ENCODE peak calls at places on chromosomes 3 and 15, in eight cellular contexts. Q is NCI-H460; H is cardiac septum; F is NCI-H1105; K is GM13976; I is NCI-H774; X is stimulated activated CD4-positive, alpha-beta T cell treated with anti-CD3 and anti-CD28 coated beads, Interleukin-12 subunit alpha, Interleukin-12 subunit beta, amount 100 ng/mL, for 48 hours; V is GM19239. J is an unnamed sample.
A peak's percentile ranks its signal among the peaks of the same experiment; 100 is the strongest.

GRCh38 chr3:13077431-13078157 is 4.4 kb upstream of the IQSEC1 start:
- DNase-seq in Q (no peak), H (no peak), F (peak; percentile 49), K (no peak), I (peak; percentile 51), X (no peak), V (no peak), J (peak; percentile 31)

GRCh38 chr3:106534206-106534605 is 665.4 kb upstream of the CBLB start:
- DNase-seq in Q (no peak), H (no peak), F (no peak), K (no peak), I (no peak), X (peak; percentile 42), V (no peak), J (no peak)

GRCh38 chr15:80832676-80833075 is 53.5 kb downstream of the CEMIP start:
- DNase-seq in Q (no peak), H (no peak), F (no peak), K (no peak), I (no peak), X (no peak), V (no peak), J (no peak)

GRCh38 chr3:157460253-157460652 is 23.6 kb downstream of the PTX3 start:
- DNase-seq in Q (no peak), H (no peak), F (no peak), K (no peak), I (no peak), X (no peak), V (no peak), J (no peak)

GRCh38 chr3:31377045-31377642 is 155.6 kb upstream of the STT3B start:
- DNase-seq in Q (no peak), H (no peak), F (no peak), K (no peak), I (no peak), X (peak; percentile 12), V (no peak), J (no peak)

GRCh38 chr15:96358006-96358794 is 27.7 kb downstream of the NR2F2 start:
- DNase-seq in Q (no peak), H (peak; percentile 71), F (no peak), K (no peak), I (no peak), X (no peak), V (no peak), J (no peak)

GRCh38 chr3:197356275-197356674 is 57.9 kb upstream of the DLG1 start:
- DNase-seq in Q (no peak), H (no peak), F (no peak), K (no peak), I (no peak), X (no peak), V (no peak), J (no peak)

GRCh38 chr3:141412936-141413354 is 44.6 kb downstream of the ZBTB38 start:
- DNase-seq in Q (no peak), H (peak; percentile 90), F (no peak), K (no peak), I (peak; percentile 55), X (no peak), V (no peak), J (peak; percentile 95)

GRCh38 chr3:105938101-105938500 is 69.3 kb upstream of the CBLB start:
- DNase-seq in Q (no peak), H (no peak), F (no peak), K (no peak), I (no peak), X (no peak), V (no peak), J (no peak)

GRCh38 chr3:16844222-16844621 is 40.5 kb upstream of the PLCL2 start:
- DNase-seq in Q (no peak), H (no peak), F (no peak), K (no peak), I (no peak), X (no peak), V (no peak), J (no peak)

GRCh38 chr3:132315851-132316250 is 1.4 kb upstream of the ACP3 start:
- DNase-seq in Q (no peak), H (no peak), F (no peak), K (no peak), I (no peak), X (no peak), V (no peak), J (no peak)

GRCh38 chr15:79025201-79025600 is 65.4 kb downstream of the RASGRF1 start:
- DNase-seq in Q (no peak), H (no peak), F (no peak), K (no peak), I (no peak), X (no peak), V (no peak), J (no peak)

GRCh38 chr15:35519536-35520149 is 26.3 kb downstream of the DPH6 start:
- DNase-seq in Q (peak; percentile 50), H (no peak), F (peak; percentile 23), K (peak; percentile 13), I (peak; percentile 30), X (no peak), V (no peak), J (no peak)

GRCh38 chr3:148083501-148084267 is 614.0 kb upstream of the AGTR1 start:
- DNase-seq in Q (no peak), H (no peak), F (no peak), K (no peak), I (no peak), X (no peak), V (no peak), J (no peak)

GRCh38 chr15:64642875-64643274 is 132.5 kb downstream of the RBPMS2 start:
- DNase-seq in Q (no peak), H (no peak), F (no peak), K (no peak), I (no peak), X (no peak), V (no peak), J (no peak)

GRCh38 chr15:42062284-42062806 is 32.0 kb downstream of the PLA2G4D start:
- DNase-seq in Q (no peak), H (peak; percentile 49), F (no peak), K (no peak), I (no peak), X (no peak), V (no peak), J (no peak)

J was measured in body of pancreas.